ENCODE peak calls at places on chromosome 20, in six cellular contexts. W is K562, C is GM12878, K is HepG2, O is H1, M is SK-N-SH. Q is an unnamed sample.

GRCh38 chr20:5488823-5489222 is 172.1 kb upstream of the PROKR2 start:
- DNase-seq in W (peak), C (no peak), K (no peak), O (no peak), M (no peak), Q (no peak)

GRCh38 chr20:5088688-5089087 is 31.1 kb downstream of the PCNA start:
- DNase-seq in W (no peak), C (no peak), K (no peak), O (no peak), M (no peak), Q (no peak)

GRCh38 chr20:41747226-41747625 is 129.0 kb upstream of the CHD6 start:
- DNase-seq in W (no peak), C (no peak), K (no peak), O (no peak), M (no peak), Q (no peak)

GRCh38 chr20:64184795-64185194 is 20.5 kb downstream of the MYT1 start:
- DNase-seq in W (no peak), C (no peak), K (no peak), O (no peak), M (no peak), Q (no peak)

GRCh38 chr20:37939701-37940151 is 36.8 kb downstream of the VSTM2L start:
- DNase-seq in W (no peak), C (no peak), K (no peak), O (peak), M (no peak), Q (no peak)

GRCh38 chr20:23622839-23623343 is 14.9 kb downstream of the CST3 start:
- DNase-seq in W (peak), C (no peak), K (peak), O (no peak), M (no peak), Q (peak)

GRCh38 chr20:5864428-5864827 is 85.9 kb downstream of the TRMT6 start:
- DNase-seq in W (no peak), C (no peak), K (no peak), O (no peak), M (no peak), Q (no peak)

GRCh38 chr20:11845311-11845710 is 72.4 kb upstream of the BTBD3 start:
- DNase-seq in W (no peak), C (no peak), K (no peak), O (no peak), M (no peak), Q (no peak)

GRCh38 chr20:44979090-44979621 is 12.8 kb downstream of the STK4 start:
- DNase-seq in W (peak), C (peak), K (no peak), O (no peak), M (no peak), Q (no peak)

GRCh38 chr20:45300961-45301360 is 5.7 kb upstream of the RBPJL start:
- DNase-seq in W (peak), C (no peak), K (peak), O (peak), M (peak), Q (peak)

GRCh38 chr20:57464642-57465211 is 60.2 kb downstream of the CTCFL start:
- DNase-seq in W (peak), C (no peak), K (peak), O (no peak), M (no peak), Q (peak)

GRCh38 chr20:59820204-59821041 is 113.0 kb downstream of the SYCP2 start:
- DNase-seq in W (no peak), C (no peak), K (no peak), O (no peak), M (peak), Q (no peak)

GRCh38 chr20:62938105-62938888 is at the start of gene GID8:
- DNase-seq in W (peak), C (no peak), K (peak), O (no peak), M (no peak), Q (peak)

GRCh38 chr20:48763183-48764030 is 64.4 kb downstream of the PREX1 start:
- DNase-seq in W (no peak), C (no peak), K (no peak), O (no peak), M (no peak), Q (no peak)

GRCh38 chr20:62924567-62925419 is 1.5 kb downstream of the DIDO1 start:
- DNase-seq in W (no peak), C (no peak), K (peak), O (no peak), M (peak), Q (no peak)

GRCh38 chr20:57445298-57445697 is 54.1 kb downstream of the RBM38 start:
- DNase-seq in W (no peak), C (no peak), K (no peak), O (no peak), M (no peak), Q (no peak)

GRCh38 chr20:62714006-62714405 is 5.4 kb downstream of the NTSR1 start:
- DNase-seq in W (no peak), C (no peak), K (no peak), O (no peak), M (no peak), Q (no peak)

GRCh38 chr20:20207291-20207690 is 155.0 kb downstream of the CFAP61 start:
- DNase-seq in W (no peak), C (no peak), K (no peak), O (no peak), M (peak), Q (no peak)

GRCh38 chr20:432208-432607 is 24.1 kb downstream of the RBCK1 start:
- DNase-seq in W (no peak), C (no peak), K (no peak), O (no peak), M (no peak), Q (no peak)

GRCh38 chr20:9344080-9344920 is 170.1 kb upstream of the LAMP5 start:
- DNase-seq in W (no peak), C (no peak), K (no peak), O (no peak), M (no peak), Q (no peak)

GRCh38 chr20:40317156-40317790 is 371.8 kb downstream of the MAFB start:
- DNase-seq in W (no peak), C (no peak), K (no peak), O (no peak), M (no peak), Q (no peak)

GRCh38 chr20:31693987-31694661 is 28.5 kb downstream of the BCL2L1 start:
- DNase-seq in W (peak), C (no peak), K (no peak), O (peak), M (no peak), Q (no peak)
- TF ChIP-seq CHD2 in W (no peak), C (no peak), K (no peak), O (no peak), M (no peak), Q (no peak)

GRCh38 chr20:14453259-14453658 is 115.8 kb upstream of the FLRT3 start:
- DNase-seq in W (no peak), C (no peak), K (no peak), O (no peak), M (no peak), Q (no peak)
- TF ChIP-seq CHD2 in W (no peak), C (no peak), K (no peak), O (no peak), M (no peak), Q (no peak)

GRCh38 chr20:2080532-2081224 is 20.9 kb upstream of the STK35 start:
- DNase-seq in W (no peak), C (no peak), K (peak), O (no peak), M (no peak), Q (no peak)
- TF ChIP-seq CHD2 in W (no peak), C (no peak), K (no peak), O (no peak), M (no peak), Q (no peak)

GRCh38 chr20:50627747-50628146 is 63.6 kb downstream of the RIPOR3 start:
- DNase-seq in W (no peak), C (no peak), K (no peak), O (no peak), M (no peak), Q (no peak)
- TF ChIP-seq CHD2 in W (no peak), C (no peak), K (no peak), O (no peak), M (no peak), Q (no peak)

GRCh38 chr20:46810442-46811327 is 84.0 kb upstream of the EYA2 start:
- DNase-seq in W (no peak), C (no peak), K (no peak), O (no peak), M (no peak), Q (no peak)
- TF ChIP-seq CHD2 in W (no peak), C (no peak), K (no peak), O (no peak), M (no peak), Q (no peak)

GRCh38 chr20:55701467-55701866 is 303.9 kb downstream of the CBLN4 start:
- DNase-seq in W (no peak), C (no peak), K (no peak), O (no peak), M (no peak), Q (no peak)
- TF ChIP-seq CHD2 in W (no peak), C (no peak), K (no peak), O (no peak), M (no peak), Q (no peak)

DNA sequence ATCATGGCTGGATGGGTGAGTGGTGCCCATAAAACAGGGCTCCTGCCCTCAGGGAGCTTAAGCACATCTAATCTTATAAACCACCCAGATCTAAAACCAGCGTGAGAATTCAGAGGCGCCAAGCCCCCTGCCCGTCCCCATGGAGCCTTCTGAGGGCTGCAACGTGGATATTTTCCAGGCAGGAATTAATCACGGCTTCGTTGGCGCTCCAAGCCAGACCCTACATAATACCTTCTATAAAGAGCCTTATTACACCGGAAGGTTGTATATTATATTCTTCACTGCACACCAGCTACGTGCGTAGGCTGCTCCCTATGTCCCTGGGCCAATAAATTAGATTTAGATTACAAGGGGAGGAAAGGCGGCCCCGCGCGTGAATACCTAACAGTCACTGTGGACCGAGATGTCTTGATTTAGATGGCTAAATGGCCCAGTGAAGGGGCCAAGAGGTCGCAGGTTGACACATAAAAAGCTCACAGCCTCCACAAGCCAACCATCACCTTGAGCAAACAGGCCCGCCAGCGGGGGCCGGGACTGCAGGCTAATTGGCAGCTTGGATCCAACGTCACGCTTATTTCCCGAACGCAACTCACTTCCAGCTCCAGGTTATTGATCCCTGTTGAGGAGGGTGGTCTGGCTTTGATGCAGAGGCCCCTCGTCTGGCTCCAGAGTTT is 64.8 kb upstream of the APCDD1L start:
- DNase-seq in W (no peak), C (no peak), K (no peak), O (no peak), M (no peak), Q (no peak)
- TF ChIP-seq CHD2 in W (no peak), C (no peak), K (no peak), O (no peak), M (no peak), Q (no peak)

Q was measured in A549.